ENCODE peak calls at places on chromosome 19, in four cellular contexts. N is K562, U is HepG2, Y is GM12878. W is an unnamed sample.

GRCh38 chr19:51119089-51119488 is 5.6 kb upstream of the SIGLEC9 start:
- DNase-seq in U (no peak), Y (no peak), N (no peak), W (no peak)

GRCh38 chr19:18507021-18507726 is 14.7 kb downstream of the ELL start:
- DNase-seq in U (no peak), Y (no peak), N (no peak), W (no peak)

GRCh38 chr19:33514885-33515485 is 6.6 kb downstream of the PEPD start:
- DNase-seq in N (no peak), U (no peak), Y (no peak), W (no peak)

GRCh38 chr19:33248954-33249613 is 23.4 kb upstream of the SLC7A10 start:
- DNase-seq in U (peak; percentile 53), N (no peak), Y (no peak), W (no peak)

GRCh38 chr19:3555653-3556422 is 1.5 kb downstream of the MFSD12 start:
- DNase-seq in Y (no peak), U (no peak), N (no peak), W (no peak)

GRCh38 chr19:35037716-35038622 is 3.6 kb upstream of the HPN start:
- DNase-seq in N (no peak), U (no peak), Y (peak; percentile 30), W (no peak)

GRCh38 chr19:34666958-34667265 is 10.0 kb downstream of the SCGB2B2 start:
- DNase-seq in Y (no peak), U (no peak), N (no peak), W (no peak)

GRCh38 chr19:2259331-2259730 is 3.1 kb upstream of the JSRP1 start:
- DNase-seq in N (no peak), U (no peak), Y (no peak), W (no peak)

GRCh38 chr19:2949939-2950285 is 5.1 kb upstream of the ZNF77 start:
- DNase-seq in N (peak; percentile 98), Y (no peak), U (peak; percentile 62), W (peak; percentile 18)

GRCh38 chr19:44051654-44052402 is at the start of gene ZNF223:
- DNase-seq in U (peak; percentile 94), Y (peak; percentile 69), N (peak; percentile 79), W (peak; percentile 91)

GRCh38 chr19:54875506-54875905 is 1.5 kb downstream of the FCAR start:
- DNase-seq in Y (no peak), N (no peak), U (no peak), W (no peak)

GRCh38 chr19:50172726-50173125 is 9.6 kb upstream of the IZUMO2 start:
- DNase-seq in Y (no peak), U (no peak), N (no peak), W (no peak)

DNA sequence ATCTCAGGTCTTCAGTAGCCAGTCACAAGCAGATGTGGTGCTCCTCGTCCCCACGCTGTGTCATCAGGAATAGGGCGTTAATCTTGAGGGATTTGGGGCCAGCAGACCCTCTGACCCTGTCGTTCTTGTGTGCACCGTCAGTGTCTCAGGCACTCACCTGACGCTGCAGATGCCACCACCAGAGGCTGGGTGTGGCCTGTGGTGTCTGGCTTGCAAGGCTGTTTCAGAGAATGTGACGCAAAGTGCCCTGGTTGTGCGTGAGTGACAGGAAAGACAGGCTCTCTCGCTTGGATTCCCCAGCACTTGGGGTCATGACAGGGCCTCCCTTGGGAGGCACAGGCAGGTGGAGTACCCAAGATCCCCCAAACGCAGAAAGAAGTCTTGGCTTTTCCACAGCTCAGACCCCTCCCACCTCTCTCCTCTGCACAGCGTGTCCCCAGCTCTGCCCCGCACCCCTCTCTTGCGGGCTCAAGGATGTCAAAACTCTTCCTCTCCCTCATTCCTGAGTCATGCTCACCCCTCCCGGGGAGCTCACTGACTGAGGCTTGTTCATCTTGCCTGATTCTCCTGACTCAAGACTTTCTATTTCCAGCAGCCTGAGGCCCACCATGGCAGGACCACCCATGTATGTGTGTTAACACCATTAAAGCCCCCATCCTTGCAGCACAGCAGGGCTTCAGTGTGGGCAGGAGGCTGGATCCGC is 21.0 kb downstream of the DHX34 start:
- DNase-seq in N (no peak), U (no peak), Y (no peak), W (no peak)
- TF ChIP-seq BHLHE40 in N (no peak), U (no peak), Y (no peak), W (no peak)

DNA sequence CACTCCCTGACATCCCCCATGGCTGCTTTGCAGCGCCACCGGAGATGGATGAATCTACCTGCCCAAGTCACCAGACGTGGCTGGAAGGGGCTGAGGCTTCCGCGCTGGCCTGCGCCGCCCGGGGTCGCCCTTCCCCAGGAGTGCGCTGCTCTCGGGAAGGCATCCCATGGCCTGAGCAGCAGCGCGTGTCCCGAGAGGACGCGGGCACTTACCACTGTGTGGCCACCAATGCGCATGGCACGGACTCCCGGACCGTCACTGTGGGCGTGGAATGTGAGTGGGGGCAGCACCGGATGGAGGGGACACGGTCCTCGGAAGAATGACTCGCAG is 4.6 kb downstream of the ICAM5 start:
- DNase-seq in U (no peak), N (no peak), Y (no peak), W (no peak)
- TF ChIP-seq FOXM1 in U (no peak), N (no peak), Y (no peak), W (no peak)

GRCh38 chr19:39341122-39341719 is 1.0 kb upstream of the SAMD4B start:
- DNase-seq in U (no peak), Y (no peak), N (peak; percentile 59), W (peak; percentile 18)
- TF ChIP-seq SP1 in U (no peak), Y (no peak), N (no peak), W (no peak)

DNA sequence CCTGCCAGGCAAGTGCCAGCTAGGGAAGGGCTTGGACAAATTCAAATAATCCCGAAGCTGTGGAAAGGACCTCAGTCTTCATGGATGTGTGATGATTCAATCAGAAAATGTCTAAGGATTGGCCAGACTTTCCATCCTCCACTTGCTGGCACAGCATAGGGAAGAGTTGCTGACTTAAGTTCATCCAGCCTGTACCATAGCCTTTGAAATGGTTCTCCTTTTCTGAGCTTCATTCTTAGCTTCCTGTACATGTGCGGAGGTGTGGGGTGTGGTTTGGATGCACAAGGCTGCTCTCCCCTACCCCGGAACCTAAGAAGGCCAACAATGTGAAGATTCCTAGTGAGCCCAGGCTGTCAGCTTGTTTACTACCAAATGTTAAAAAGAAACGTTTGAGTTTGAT is 959 bp upstream of the IGFL3 start:
- DNase-seq in Y (no peak), N (no peak), U (no peak), W (no peak)
- TF ChIP-seq BHLHE40 in Y (no peak), N (no peak), U (no peak), W (no peak)

GRCh38 chr19:30448386-30449130 is 76.4 kb downstream of the ZNF536 start:
- DNase-seq in U (no peak), N (no peak), Y (no peak), W (no peak)

GRCh38 chr19:30449673-30450072 is 77.5 kb downstream of the ZNF536 start:
- DNase-seq in U (no peak), N (no peak), Y (no peak), W (no peak)

GRCh38 chr19:30449191-30449590 is 77.0 kb downstream of the ZNF536 start:
- DNase-seq in N (no peak), Y (no peak), U (no peak), W (no peak)

GRCh38 chr19:30450101-30450500 is 77.9 kb downstream of the ZNF536 start:
- DNase-seq in N (no peak), Y (no peak), U (no peak), W (peak; percentile 17)

GRCh38 chr19:30450945-30451344 is 78.8 kb downstream of the ZNF536 start:
- DNase-seq in Y (no peak), U (no peak), N (no peak), W (no peak)
- TF ChIP-seq FOXM1 in Y (no peak), U (no peak), N (no peak), W (no peak)